ENCODE peak calls at places on chromosomes 4 and X, in five cellular contexts. One of them, this sample, is unnamed.

GRCh38 chr4:70023218-70023617 is 5.0 kb upstream of the HTN3 start:
- DNase-seq in neural crest cell: no peak
- DNase-seq in WERI-Rb-1: no peak
- DNase-seq in activated T-cell treated with anti-CD3 and anti-CD28 coated beads for 24 hours: no peak
- DNase-seq in AG10803: no peak
- DNase-seq in this sample: no peak

GRCh38 chr4:87967193-87967592 is 8.3 kb upstream of the SPP1 start:
- DNase-seq in neural crest cell: no peak
- DNase-seq in WERI-Rb-1: no peak
- DNase-seq in activated T-cell treated with anti-CD3 and anti-CD28 coated beads for 24 hours: no peak
- DNase-seq in AG10803: no peak
- DNase-seq in this sample: no peak

GRCh38 chrX:153333821-153334653 is at the start of gene ZNF275:
- DNase-seq in neural crest cell: peak; percentile 66
- DNase-seq in WERI-Rb-1: peak; percentile 89
- DNase-seq in activated T-cell treated with anti-CD3 and anti-CD28 coated beads for 24 hours: peak; percentile 72
- DNase-seq in AG10803: peak; percentile 75
- DNase-seq in this sample: peak; percentile 57

GRCh38 chrX:71671043-71671829 is 3.9 kb downstream of the LOC101059915 start:
- DNase-seq in neural crest cell: no peak
- DNase-seq in WERI-Rb-1: no peak
- DNase-seq in activated T-cell treated with anti-CD3 and anti-CD28 coated beads for 24 hours: peak; percentile 52
- DNase-seq in AG10803: no peak
- DNase-seq in this sample: no peak

GRCh38 chr4:121072080-121072835 is at the start of gene NDNF:
- DNase-seq in neural crest cell: peak; percentile 49
- DNase-seq in WERI-Rb-1: peak; percentile 69
- DNase-seq in activated T-cell treated with anti-CD3 and anti-CD28 coated beads for 24 hours: peak; percentile 39
- DNase-seq in AG10803: peak; percentile 54
- DNase-seq in this sample: peak; percentile 26

GRCh38 chr4:1260418-1261106 is 11.6 kb upstream of the CTBP1 start:
- DNase-seq in neural crest cell: no peak
- DNase-seq in WERI-Rb-1: no peak
- DNase-seq in activated T-cell treated with anti-CD3 and anti-CD28 coated beads for 24 hours: no peak
- DNase-seq in AG10803: no peak
- DNase-seq in this sample: no peak

GRCh38 chr4:14865804-14866203 is 136.5 kb upstream of the CPEB2 start:
- DNase-seq in neural crest cell: no peak
- DNase-seq in WERI-Rb-1: no peak
- DNase-seq in activated T-cell treated with anti-CD3 and anti-CD28 coated beads for 24 hours: no peak
- DNase-seq in AG10803: no peak
- DNase-seq in this sample: no peak

GRCh38 chrX:47802589-47802988 is 34.1 kb upstream of the ZNF81 start:
- DNase-seq in neural crest cell: no peak
- DNase-seq in WERI-Rb-1: no peak
- DNase-seq in activated T-cell treated with anti-CD3 and anti-CD28 coated beads for 24 hours: no peak
- DNase-seq in AG10803: peak; percentile 5
- DNase-seq in this sample: peak; percentile 48

GRCh38 chr4:102815981-102816380 is 11.4 kb downstream of the UBE2D3 start:
- DNase-seq in neural crest cell: no peak
- DNase-seq in WERI-Rb-1: no peak
- DNase-seq in activated T-cell treated with anti-CD3 and anti-CD28 coated beads for 24 hours: no peak
- DNase-seq in AG10803: peak; percentile 87
- DNase-seq in this sample: peak; percentile 95

GRCh38 chr4:73523126-73523525 is 41.6 kb downstream of the AFM start:
- DNase-seq in neural crest cell: no peak
- DNase-seq in WERI-Rb-1: no peak
- DNase-seq in activated T-cell treated with anti-CD3 and anti-CD28 coated beads for 24 hours: no peak
- DNase-seq in AG10803: no peak
- DNase-seq in this sample: peak; percentile 43

GRCh38 chr4:59994118-59994517 is 1206.0 kb upstream of the ADGRL3 start:
- DNase-seq in neural crest cell: no peak
- DNase-seq in WERI-Rb-1: no peak
- DNase-seq in activated T-cell treated with anti-CD3 and anti-CD28 coated beads for 24 hours: no peak
- DNase-seq in AG10803: no peak
- DNase-seq in this sample: no peak

GRCh38 chr4:45331796-45332195 is 605.4 kb upstream of the GNPDA2 start:
- DNase-seq in neural crest cell: no peak
- DNase-seq in WERI-Rb-1: no peak
- DNase-seq in activated T-cell treated with anti-CD3 and anti-CD28 coated beads for 24 hours: no peak
- DNase-seq in AG10803: no peak
- DNase-seq in this sample: no peak

GRCh38 chrX:134885336-134886016 is 105.3 kb upstream of the SMIM10 start:
- DNase-seq in neural crest cell: no peak
- DNase-seq in WERI-Rb-1: no peak
- DNase-seq in activated T-cell treated with anti-CD3 and anti-CD28 coated beads for 24 hours: no peak
- DNase-seq in AG10803: no peak
- DNase-seq in this sample: no peak

GRCh38 chrX:124209792-124210576 is 122.5 kb upstream of the TEX13D start:
- DNase-seq in neural crest cell: no peak
- DNase-seq in WERI-Rb-1: no peak
- DNase-seq in activated T-cell treated with anti-CD3 and anti-CD28 coated beads for 24 hours: no peak
- DNase-seq in AG10803: no peak
- DNase-seq in this sample: no peak

GRCh38 chrX:123860983-123861382 is 1.1 kb downstream of the XIAP start:
- DNase-seq in neural crest cell: no peak
- DNase-seq in WERI-Rb-1: no peak
- DNase-seq in activated T-cell treated with anti-CD3 and anti-CD28 coated beads for 24 hours: no peak
- DNase-seq in AG10803: no peak
- DNase-seq in this sample: peak; percentile 30

GRCh38 chr4:139524062-139524631 is 31.9 kb downstream of the SETD7 start:
- DNase-seq in neural crest cell: no peak
- DNase-seq in WERI-Rb-1: peak; percentile 52
- DNase-seq in activated T-cell treated with anti-CD3 and anti-CD28 coated beads for 24 hours: no peak
- DNase-seq in AG10803: peak; percentile 46
- DNase-seq in this sample: no peak

GRCh38 chrX:69107231-69107739 is 58.0 kb downstream of the PJA1 start:
- DNase-seq in neural crest cell: no peak
- DNase-seq in WERI-Rb-1: no peak
- DNase-seq in activated T-cell treated with anti-CD3 and anti-CD28 coated beads for 24 hours: no peak
- DNase-seq in AG10803: no peak
- DNase-seq in this sample: no peak

GRCh38 chr4:94304365-94304971 is 38.2 kb downstream of the HPGDS start:
- DNase-seq in neural crest cell: peak; percentile 14
- DNase-seq in WERI-Rb-1: no peak
- DNase-seq in activated T-cell treated with anti-CD3 and anti-CD28 coated beads for 24 hours: peak; percentile 11
- DNase-seq in AG10803: peak; percentile 19
- DNase-seq in this sample: peak; percentile 45

GRCh38 chrX:120281761-120282160 is 29.5 kb downstream of the TMEM255A start:
- DNase-seq in neural crest cell: no peak
- DNase-seq in WERI-Rb-1: no peak
- DNase-seq in activated T-cell treated with anti-CD3 and anti-CD28 coated beads for 24 hours: no peak
- DNase-seq in AG10803: no peak
- DNase-seq in this sample: no peak

GRCh38 chr4:76611164-76611563 is 176.1 kb downstream of the SHROOM3 start:
- DNase-seq in neural crest cell: no peak
- DNase-seq in WERI-Rb-1: no peak
- DNase-seq in activated T-cell treated with anti-CD3 and anti-CD28 coated beads for 24 hours: no peak
- DNase-seq in AG10803: peak; percentile 69
- DNase-seq in this sample: no peak

GRCh38 chr4:105895324-105895608 is at the start of gene NPNT:
- DNase-seq in neural crest cell: peak; percentile 3
- DNase-seq in WERI-Rb-1: no peak
- DNase-seq in activated T-cell treated with anti-CD3 and anti-CD28 coated beads for 24 hours: no peak
- DNase-seq in AG10803: no peak
- DNase-seq in this sample: no peak

GRCh38 chrX:2595258-2595657 is 94.5 kb upstream of the DHRSX start:
- DNase-seq in neural crest cell: no peak
- DNase-seq in WERI-Rb-1: no peak
- DNase-seq in activated T-cell treated with anti-CD3 and anti-CD28 coated beads for 24 hours: no peak
- DNase-seq in AG10803: peak; percentile 86
- DNase-seq in this sample: peak; percentile 91

GRCh38 chr4:153152453-153153338 is 51.5 kb upstream of the TRIM2 start:
- DNase-seq in neural crest cell: peak; percentile 26
- DNase-seq in WERI-Rb-1: peak; percentile 95
- DNase-seq in activated T-cell treated with anti-CD3 and anti-CD28 coated beads for 24 hours: peak; percentile 54
- DNase-seq in AG10803: peak; percentile 34
- DNase-seq in this sample: no peak

GRCh38 chr4:30863031-30863430 is 142.9 kb downstream of the PCDH7 start:
- DNase-seq in neural crest cell: no peak
- DNase-seq in WERI-Rb-1: no peak
- DNase-seq in activated T-cell treated with anti-CD3 and anti-CD28 coated beads for 24 hours: no peak
- DNase-seq in AG10803: peak; percentile 8
- DNase-seq in this sample: peak; percentile 63

GRCh38 chrX:15224747-15225146 is 45.1 kb downstream of the ASB9 start:
- DNase-seq in neural crest cell: no peak
- DNase-seq in WERI-Rb-1: no peak
- DNase-seq in activated T-cell treated with anti-CD3 and anti-CD28 coated beads for 24 hours: no peak
- DNase-seq in AG10803: no peak
- DNase-seq in this sample: no peak

GRCh38 chrX:29432534-29432933 is 782.8 kb upstream of the MAGEB2 start:
- DNase-seq in neural crest cell: no peak
- DNase-seq in WERI-Rb-1: no peak
- DNase-seq in activated T-cell treated with anti-CD3 and anti-CD28 coated beads for 24 hours: no peak
- DNase-seq in AG10803: no peak
- DNase-seq in this sample: no peak

GRCh38 chrX:123698979-123699378 is 33.9 kb downstream of the THOC2 start:
- DNase-seq in neural crest cell: no peak
- DNase-seq in WERI-Rb-1: no peak
- DNase-seq in activated T-cell treated with anti-CD3 and anti-CD28 coated beads for 24 hours: no peak
- DNase-seq in AG10803: peak; percentile 1
- DNase-seq in this sample: peak; percentile 7

GRCh38 chr4:110224812-110225211 is 26.4 kb upstream of the ELOVL6 start:
- DNase-seq in neural crest cell: no peak
- DNase-seq in WERI-Rb-1: peak; percentile 25
- DNase-seq in activated T-cell treated with anti-CD3 and anti-CD28 coated beads for 24 hours: no peak
- DNase-seq in AG10803: no peak
- DNase-seq in this sample: no peak

GRCh38 chr4:25585901-25586523 is 69.6 kb upstream of the SLC34A2 start:
- DNase-seq in neural crest cell: no peak
- DNase-seq in WERI-Rb-1: no peak
- DNase-seq in activated T-cell treated with anti-CD3 and anti-CD28 coated beads for 24 hours: no peak
- DNase-seq in AG10803: no peak
- DNase-seq in this sample: no peak

GRCh38 chr4:125187221-125187620 is 127.5 kb upstream of the FAT4 start:
- DNase-seq in neural crest cell: no peak
- DNase-seq in WERI-Rb-1: no peak
- DNase-seq in activated T-cell treated with anti-CD3 and anti-CD28 coated beads for 24 hours: no peak
- DNase-seq in AG10803: peak; percentile 84
- DNase-seq in this sample: peak; percentile 85

GRCh38 chrX:50100188-50100587 is 100.6 kb downstream of the AKAP4 start:
- DNase-seq in neural crest cell: no peak
- DNase-seq in WERI-Rb-1: no peak
- DNase-seq in activated T-cell treated with anti-CD3 and anti-CD28 coated beads for 24 hours: no peak
- DNase-seq in AG10803: no peak
- DNase-seq in this sample: peak; percentile 4

GRCh38 chrX:78199851-78200250 is 60.4 kb upstream of the TAF9B start:
- DNase-seq in neural crest cell: no peak
- DNase-seq in WERI-Rb-1: no peak
- DNase-seq in activated T-cell treated with anti-CD3 and anti-CD28 coated beads for 24 hours: no peak
- DNase-seq in AG10803: peak; percentile 1
- DNase-seq in this sample: peak; percentile 18

GRCh38 chr4:188336891-188337290 is 197.7 kb downstream of the TRIML1 start:
- DNase-seq in neural crest cell: no peak
- DNase-seq in WERI-Rb-1: no peak
- DNase-seq in activated T-cell treated with anti-CD3 and anti-CD28 coated beads for 24 hours: no peak
- DNase-seq in AG10803: no peak
- DNase-seq in this sample: no peak

GRCh38 chrX:1534321-1535168 is 2.4 kb downstream of the P2RY8 start:
- DNase-seq in neural crest cell: no peak
- DNase-seq in WERI-Rb-1: peak; percentile 42
- DNase-seq in activated T-cell treated with anti-CD3 and anti-CD28 coated beads for 24 hours: no peak
- DNase-seq in AG10803: no peak
- DNase-seq in this sample: no peak